ENCODE peak calls at places on chromosome X, in four cellular contexts. H, L, B and A are unnamed samples.

GRCh38 chrX:125005863-125006262 is 313.8 kb upstream of the TEX13C start:
- DNase-seq in H (peak), L (no peak), B (no peak), A (no peak)

GRCh38 chrX:140432328-140433025 is 72.4 kb downstream of the SOX3 start:
- DNase-seq in H (no peak), L (no peak), B (no peak), A (no peak)

GRCh38 chrX:37785569-37785968 is 5.7 kb downstream of the CYBB start:
- DNase-seq in H (no peak), L (no peak), B (no peak), A (no peak)

GRCh38 chrX:122866527-122866926 is 317.6 kb upstream of the GRIA3 start:
- DNase-seq in H (no peak), L (no peak), B (no peak), A (peak)

GRCh38 chrX:148577711-148578110 is 77.3 kb downstream of the AFF2 start:
- DNase-seq in H (no peak), L (no peak), B (no peak), A (no peak)

GRCh38 chrX:17042046-17042445 is 95.6 kb downstream of the REPS2 start:
- DNase-seq in H (no peak), L (no peak), B (no peak), A (no peak)

GRCh38 chrX:36909584-36909983 is 98.6 kb upstream of the FAM47C start:
- DNase-seq in H (no peak), L (no peak), B (no peak), A (no peak)

GRCh38 chrX:134654398-134655012 is 3.8 kb downstream of the PLAC1 start:
- DNase-seq in H (no peak), L (no peak), B (no peak), A (no peak)

GRCh38 chrX:10327651-10328050 is 170.9 kb downstream of the CLCN4 start:
- DNase-seq in H (no peak), L (no peak), B (no peak), A (no peak)

GRCh38 chrX:3218442-3218841 is 128.0 kb downstream of the MXRA5 start:
- DNase-seq in H (no peak), L (no peak), B (no peak), A (no peak)

GRCh38 chrX:154775611-154776349 is 13.1 kb downstream of the DKC1 start:
- DNase-seq in H (no peak), L (no peak), B (no peak), A (no peak)

GRCh38 chrX:44183329-44183728 is 160.1 kb downstream of the EFHC2 start:
- DNase-seq in H (no peak), L (peak), B (no peak), A (no peak)

GRCh38 chrX:11908371-11908770 is 150.3 kb downstream of the MSL3 start:
- DNase-seq in H (no peak), L (no peak), B (peak), A (no peak)

GRCh38 chrX:110180176-110180927 is 137.5 kb downstream of the AMMECR1 start:
- DNase-seq in H (no peak), L (no peak), B (no peak), A (peak)

GRCh38 chrX:14673764-14674163 is 144.4 kb downstream of the GLRA2 start:
- DNase-seq in H (no peak), L (peak), B (peak), A (peak)

GRCh38 chrX:139766545-139766983 is 58.6 kb upstream of the MCF2 start:
- DNase-seq in H (no peak), L (no peak), B (no peak), A (no peak)

GRCh38 chrX:42515939-42516338 is 262.0 kb downstream of the PPP1R2C start:
- DNase-seq in H (no peak), L (no peak), B (no peak), A (no peak)

GRCh38 chrX:15745179-15745578 is 7.1 kb downstream of the CA5B start:
- DNase-seq in H (no peak), L (no peak), B (no peak), A (no peak)

GRCh38 chrX:31658360-31658759 is 586.5 kb upstream of the FTHL17 start:
- DNase-seq in H (no peak), L (no peak), B (peak), A (peak)

GRCh38 chrX:25531096-25531495 is 515.3 kb upstream of the ARX start:
- DNase-seq in H (no peak), L (no peak), B (no peak), A (no peak)

GRCh38 chrX:103688949-103689348 is 2.5 kb upstream of the MORF4L2 start:
- DNase-seq in H (no peak), L (peak), B (peak), A (peak)

GRCh38 chrX:135295238-135295943 is 13.9 kb upstream of the ETDC start:
- DNase-seq in H (peak), L (no peak), B (no peak), A (no peak)

GRCh38 chrX:123217077-123217476 is 33.0 kb downstream of the GRIA3 start:
- DNase-seq in H (no peak), L (no peak), B (no peak), A (no peak)

GRCh38 chrX:56947695-56948094 is 47.6 kb downstream of the SPIN3 start:
- DNase-seq in H (no peak), L (no peak), B (no peak), A (no peak)

GRCh38 chrX:28189011-28189410 is 207.8 kb upstream of the DCAF8L1 start:
- DNase-seq in H (no peak), L (no peak), B (no peak), A (no peak)

GRCh38 chrX:133555796-133556458 is 140.6 kb upstream of the GPC4 start:
- DNase-seq in H (no peak), L (no peak), B (no peak), A (no peak)

GRCh38 chrX:84168095-84168494 is 19.9 kb downstream of the RPS6KA6 start:
- DNase-seq in H (no peak), L (no peak), B (no peak), A (peak)

GRCh38 chrX:21383546-21383945 is 9.3 kb downstream of the CNKSR2 start:
- DNase-seq in H (no peak), L (no peak), B (no peak), A (no peak)